ENCODE peak calls at places on chromosome 4, in five cellular contexts. D is amniotic stem cell, L is NCI-H2029 treated with DMSO at 0.1 percent for 48 hours, I is cardiac fibroblast, X is NCI-H345. R is an unnamed sample.

GRCh38 chr4:76179398-76180318 is 31.5 kb upstream of the NUP54 start:
- DNase-seq in D (peak; percentile 48), L (peak; percentile 66), I (peak; percentile 89), X (peak; percentile 75), R (peak; percentile 45)

GRCh38 chr4:73070072-73070385 is 513 bp upstream of the COX18 start:
- DNase-seq in D (no peak), L (peak; percentile 57), I (no peak), X (peak; percentile 26), R (no peak)

GRCh38 chr4:119728692-119729593 is 100.3 kb upstream of the PDE5A start:
- DNase-seq in D (no peak), L (no peak), I (no peak), X (no peak), R (no peak)

GRCh38 chr4:98626350-98626749 is 32.1 kb downstream of the TSPAN5 start:
- DNase-seq in D (peak; percentile 29), L (no peak), I (peak; percentile 88), X (no peak), R (peak; percentile 49)

GRCh38 chr4:25141592-25141991 is 18.7 kb downstream of the SEPSECS start:
- DNase-seq in D (no peak), L (no peak), I (no peak), X (no peak), R (no peak)

GRCh38 chr4:13627606-13628301 is at the start of gene BOD1L1:
- DNase-seq in D (peak; percentile 77), L (peak; percentile 53), I (peak; percentile 93), X (peak; percentile 83), R (peak; percentile 73)

GRCh38 chr4:2043396-2044118 is 15.6 kb upstream of the NAT8L start:
- DNase-seq in D (no peak), L (no peak), I (no peak), X (no peak), R (no peak)

GRCh38 chr4:2929469-2929868 is 33.7 kb downstream of the NOP14 start:
- DNase-seq in D (no peak), L (no peak), I (no peak), X (no peak), R (no peak)

GRCh38 chr4:41215969-41216293 is 1.6 kb upstream of the APBB2 start:
- DNase-seq in D (no peak), L (no peak), I (no peak), X (no peak), R (no peak)

GRCh38 chr4:22873899-22874298 is 181.2 kb downstream of the GBA3 start:
- DNase-seq in D (no peak), L (no peak), I (no peak), X (no peak), R (no peak)

GRCh38 chr4:88761861-88762523 is 64.4 kb upstream of the NAP1L5 start:
- DNase-seq in D (no peak), L (no peak), I (no peak), X (no peak), R (no peak)

GRCh38 chr4:48017108-48017527 is 546 bp downstream of the NIPAL1 start:
- DNase-seq in D (no peak), L (no peak), I (peak; percentile 64), X (peak; percentile 54), R (peak; percentile 7)

GRCh38 chr4:134251322-134251721 is 49.7 kb upstream of the PABPC4L start:
- DNase-seq in D (no peak), L (no peak), I (no peak), X (no peak), R (no peak)

GRCh38 chr4:8913121-8913857 is 41.6 kb upstream of the HMX1 start:
- DNase-seq in D (no peak), L (no peak), I (no peak), X (no peak), R (no peak)

GRCh38 chr4:52721968-52722814 is 29.0 kb downstream of the ERVMER34-1 start:
- DNase-seq in D (peak; percentile 86), L (peak; percentile 72), I (peak; percentile 98), X (peak; percentile 95), R (peak; percentile 70)

GRCh38 chr4:721261-722171 is 15.9 kb downstream of the PCGF3 start:
- DNase-seq in D (no peak), L (no peak), I (peak; percentile 62), X (no peak), R (no peak)

GRCh38 chr4:32884198-32884597 is 2164.0 kb downstream of the PCDH7 start:
- DNase-seq in D (no peak), L (no peak), I (peak; percentile 40), X (no peak), R (no peak)

GRCh38 chr4:4268753-4269152 is 20.7 kb upstream of the TMEM128 start:
- DNase-seq in D (no peak), L (no peak), I (no peak), X (no peak), R (no peak)

GRCh38 chr4:80362578-80363181 is 27.1 kb downstream of the CFAP299 start:
- DNase-seq in D (peak; percentile 9), L (peak; percentile 9), I (peak; percentile 55), X (peak; percentile 27), R (no peak)

GRCh38 chr4:30837131-30837539 is 117.0 kb downstream of the PCDH7 start:
- DNase-seq in D (no peak), L (no peak), I (peak; percentile 37), X (no peak), R (no peak)

GRCh38 chr4:185529413-185529812 is 5.9 kb downstream of the PDLIM3 start:
- DNase-seq in D (no peak), L (no peak), I (no peak), X (no peak), R (no peak)

GRCh38 chr4:24856586-24856985 is 56.3 kb downstream of the CCDC149 start:
- DNase-seq in D (peak; percentile 60), L (no peak), I (peak; percentile 46), X (no peak), R (peak; percentile 30)

GRCh38 chr4:185718578-185719492 is 93.2 kb downstream of the SORBS2 start:
- DNase-seq in D (no peak), L (no peak), I (no peak), X (no peak), R (no peak)

GRCh38 chr4:73723029-73723428 is 17.3 kb upstream of the CXCL8 start:
- DNase-seq in D (no peak), L (no peak), I (no peak), X (no peak), R (no peak)

R was measured in H54.